ENCODE peak calls at places on chromosomes 5 and 9, in five cellular contexts. R is left lung; U is ovary; L is cardiac muscle cell; A is CD8-positive, alpha-beta T cell. H is an unnamed sample. For H3K4me1, the result is how much of the 10 kb centered on the place peaks cover.

GRCh38 chr5:68196876-68197275 is 18.7 kb upstream of the PIK3R1 start:
- DNase-seq in U (no peak), A (no peak), L (no peak), R (peak), H (no peak)

GRCh38 chr9:93591706-93592388 is 15.5 kb downstream of the PHF2 start:
- DNase-seq in U (no peak), R (peak), A (no peak), L (no peak), H (no peak)

GRCh38 chr5:6598351-6598900 is 34.4 kb downstream of the NSUN2 start:
- DNase-seq in L (peak), U (no peak), R (no peak), A (no peak), H (no peak)

GRCh38 chr5:95845401-95845800 is 22.9 kb upstream of the GLRX start:
- DNase-seq in U (no peak), A (no peak), R (no peak), L (no peak), H (no peak)

GRCh38 chr5:180291234-180291940 is 496 bp downstream of the MAPK9 start:
- DNase-seq in A (no peak), R (no peak), L (no peak), U (peak), H (peak)

GRCh38 chr5:126228934-126229333 is 194.3 kb upstream of the GRAMD2B start:
- DNase-seq in A (no peak), R (no peak), L (no peak), U (no peak), H (no peak)

GRCh38 chr9:36407122-36407723 is 7.2 kb upstream of the RNF38 start:
- DNase-seq in R (peak), U (peak), L (peak), A (peak), H (peak)

GRCh38 chr9:26604076-26604662 is 288.4 kb downstream of the CAAP1 start:
- DNase-seq in U (no peak), L (no peak), R (no peak), A (no peak), H (no peak)

GRCh38 chr5:103480246-103480645 is 82.3 kb downstream of the NUDT12 start:
- DNase-seq in R (no peak), L (no peak), U (no peak), A (no peak), H (no peak)

GRCh38 chr9:37983381-37984067 is 79.6 kb upstream of the SLC25A51 start:
- DNase-seq in R (no peak), A (no peak), L (no peak), U (no peak), H (no peak)

GRCh38 chr9:17318821-17319320 is 184.0 kb downstream of the CNTLN start:
- DNase-seq in R (no peak), U (no peak), A (no peak), L (peak), H (no peak)

GRCh38 chr5:130074820-130075219 is 170.6 kb downstream of the CHSY3 start:
- DNase-seq in L (no peak), U (no peak), R (no peak), A (no peak), H (no peak)

GRCh38 chr5:119385136-119386128 is 29.6 kb downstream of the TNFAIP8 start:
- DNase-seq in U (no peak), L (no peak), R (no peak), A (no peak), H (no peak)

GRCh38 chr9:131605770-131606590 is 60.7 kb downstream of the PRRT1B start:
- DNase-seq in A (no peak), R (no peak), L (no peak), U (no peak), H (no peak)

GRCh38 chr9:87703636-87704276 is 22.2 kb upstream of the CTSL start:
- DNase-seq in L (no peak), R (no peak), A (no peak), U (no peak), H (no peak)
- H3K4me3 ChIP-seq in L (no peak), R (no peak), A (no peak), U (no peak), H (no peak)

GRCh38 chr5:143311955-143312354 is 91.5 kb downstream of the NR3C1 start:
- DNase-seq in U (no peak), A (no peak), L (no peak), R (no peak), H (no peak)
- H3K4me1 ChIP-seq in U (under half), A (under half), L (under half), R (under half), H (under half)

GRCh38 chr9:136939996-136940525 is 4.5 kb downstream of the FBXW5 start:
- DNase-seq in R (peak), U (peak), L (no peak), A (no peak), H (no peak)
- H3K27ac ChIP-seq in R (no peak), U (no peak), L (no peak), A (no peak), H (no peak)

DNA sequence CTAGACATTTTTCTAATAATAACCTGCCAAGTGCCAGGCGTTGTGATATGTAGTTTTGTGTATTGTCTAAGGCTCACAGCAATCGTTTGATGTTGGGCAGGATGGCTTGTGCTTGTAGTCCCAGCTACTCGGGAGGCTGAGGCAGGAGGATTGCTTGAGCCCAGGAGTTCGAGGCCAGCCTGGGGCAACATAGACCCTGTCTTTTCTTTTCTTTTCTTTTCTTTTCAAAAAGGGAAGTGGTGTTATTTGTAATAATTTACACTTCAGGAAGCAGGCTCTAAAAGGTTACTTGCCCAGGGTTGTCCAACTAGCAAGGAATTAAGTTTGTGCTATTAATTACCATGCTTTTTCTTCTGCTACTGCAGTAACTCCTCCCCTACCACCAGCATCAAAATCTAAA is 3.2 kb downstream of the ZNF131 start:
- DNase-seq in R (no peak), U (no peak), L (no peak), A (no peak), H (no peak)
- H3K4me3 ChIP-seq in R (no peak), U (no peak), L (no peak), A (no peak), H (no peak)

GRCh38 chr5:79503794-79504495 is 10.0 kb downstream of the HOMER1 start:
- DNase-seq in R (no peak), L (no peak), U (no peak), A (no peak), H (no peak)
- H3K4me1 ChIP-seq in R (under half), L (under half), U (under half), A (under half), H (under half)

GRCh38 chr9:105311317-105311716 is 66.9 kb downstream of the SLC44A1 start:
- DNase-seq in U (no peak), A (no peak), L (no peak), R (no peak), H (no peak)

GRCh38 chr9:105309531-105309931 is 65.1 kb downstream of the SLC44A1 start:
- DNase-seq in A (no peak), U (no peak), R (no peak), L (no peak), H (peak)

GRCh38 chr9:105316703-105317102 is 72.3 kb downstream of the SLC44A1 start:
- DNase-seq in L (no peak), U (no peak), R (no peak), A (no peak), H (no peak)

GRCh38 chr9:105308448-105309412 is 64.3 kb downstream of the SLC44A1 start:
- DNase-seq in L (no peak), U (no peak), A (no peak), R (no peak), H (no peak)

DNA sequence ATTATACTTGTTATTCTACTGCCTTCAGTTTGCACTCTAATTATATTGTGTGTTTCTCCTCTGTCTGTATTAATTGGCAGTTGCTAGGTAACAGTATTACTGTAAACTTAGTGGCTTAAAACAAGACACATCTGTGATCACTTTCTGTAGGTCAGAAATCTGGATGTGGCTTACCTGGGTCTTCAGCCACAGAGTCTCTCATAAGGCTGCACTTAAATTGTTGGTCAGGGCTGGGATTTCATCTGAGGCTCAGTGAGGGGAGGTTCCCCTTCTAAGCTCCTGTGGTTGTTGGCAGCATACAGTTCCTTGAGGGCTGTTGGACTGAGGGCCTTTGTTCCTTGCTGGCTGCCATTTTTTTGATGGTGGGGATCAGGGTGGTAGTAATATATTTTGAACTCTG is 68.8 kb downstream of the SLC44A1 start:
- DNase-seq in R (no peak), L (no peak), U (no peak), A (no peak), H (no peak)
- H3K27ac ChIP-seq in R (no peak), L (no peak), U (no peak), A (no peak), H (no peak)

DNA sequence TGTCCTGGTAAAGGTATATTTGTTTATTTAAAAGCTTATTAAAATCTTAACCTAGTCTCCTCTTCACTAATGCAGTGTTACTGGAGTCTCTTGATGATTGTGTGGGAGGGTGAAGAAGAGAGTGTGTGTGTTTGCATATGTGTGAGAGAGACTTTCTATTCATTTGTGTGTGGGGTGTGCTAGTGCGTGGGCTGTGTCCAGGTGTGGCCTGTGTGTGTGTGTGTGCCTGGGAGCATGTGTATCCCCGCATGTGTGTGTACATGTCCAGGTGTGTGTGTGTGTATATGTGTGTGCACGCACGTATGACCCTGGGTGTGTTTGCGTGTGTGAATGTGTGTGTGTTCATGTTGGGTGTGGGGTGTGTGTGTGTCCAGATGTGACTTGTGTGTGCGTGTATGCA is 10.3 kb upstream of the UNC5A start:
- DNase-seq in A (no peak), R (no peak), U (no peak), L (no peak), H (no peak)
- H3K4me3 ChIP-seq in A (no peak), R (no peak), U (no peak), L (no peak), H (no peak)

H was measured in SJCRH30.